ENCODE peak calls at places on chromosomes 1 and 21, in nine cellular contexts. A is stomach; C is upper lobe of right lung; M is CD8-positive, alpha-beta T cell; N is MG63; O is GM06990; T is CD8-positive, alpha-beta memory T cell; K is tibial artery; F is psoas muscle. R is an unnamed sample. For H3K27me3, the result is how much of the 10 kb centered on the place peaks cover.

GRCh38 chr1:232880354-232880753 is 70.1 kb upstream of the NTPCR start:
- DNase-seq in A (peak), C (no peak), M (no peak), N (peak), O (no peak), T (no peak), K (no peak), F (no peak), R (peak)

GRCh38 chr21:27371688-27372331 is 404.9 kb upstream of the ADAMTS5 start:
- DNase-seq in A (no peak), C (no peak), M (no peak), N (no peak), O (no peak), T (no peak), K (no peak), F (no peak), R (peak)

GRCh38 chr1:152347116-152347728 is 12.6 kb downstream of the FLG2 start:
- DNase-seq in A (no peak), C (no peak), M (no peak), N (peak), O (peak), T (peak), K (no peak), F (no peak), R (peak)

GRCh38 chr1:28139033-28139712 is 37.3 kb downstream of the PTAFR start:
- DNase-seq in A (no peak), C (no peak), M (no peak), N (peak), O (no peak), T (no peak), K (no peak), F (no peak), R (no peak)

GRCh38 chr1:105100102-105100501 is 1350.4 kb downstream of the AMY1C start:
- DNase-seq in A (no peak), C (no peak), M (no peak), N (no peak), O (no peak), T (no peak), K (no peak), F (no peak), R (no peak)

GRCh38 chr1:230170610-230171009 is 103.6 kb downstream of the GALNT2 start:
- DNase-seq in A (no peak), C (no peak), M (peak), N (no peak), O (no peak), T (no peak), K (no peak), F (no peak), R (no peak)

GRCh38 chr1:213985181-213986019 is 2.4 kb upstream of the PROX1 start:
- DNase-seq in A (no peak), C (no peak), M (no peak), N (no peak), O (no peak), T (no peak), K (no peak), F (no peak), R (no peak)

GRCh38 chr1:216144661-216145450 is 278.4 kb downstream of the USH2A start:
- DNase-seq in A (no peak), C (no peak), M (no peak), N (no peak), O (no peak), T (no peak), K (no peak), F (no peak), R (no peak)

GRCh38 chr1:79293611-79294010 is 287.1 kb upstream of the ADGRL4 start:
- DNase-seq in A (no peak), C (no peak), M (no peak), N (no peak), O (no peak), T (no peak), K (no peak), F (no peak), R (no peak)

GRCh38 chr1:30885580-30886513 is 22.7 kb downstream of the SDC3 start:
- DNase-seq in A (no peak), C (no peak), M (no peak), N (no peak), O (no peak), T (no peak), K (no peak), F (no peak), R (no peak)

GRCh38 chr1:106746448-106747085 is 309.9 kb upstream of the PRMT6 start:
- DNase-seq in A (no peak), C (no peak), M (no peak), N (no peak), O (no peak), T (no peak), K (no peak), F (no peak), R (no peak)

GRCh38 chr1:37449936-37450335 is 24.4 kb upstream of the ZC3H12A start:
- DNase-seq in A (no peak), C (no peak), M (no peak), N (no peak), O (no peak), T (peak), K (no peak), F (no peak), R (no peak)

GRCh38 chr21:26732442-26733221 is 112.6 kb downstream of the ADAMTS1 start:
- DNase-seq in A (peak), C (peak), M (no peak), N (no peak), O (no peak), T (no peak), K (no peak), F (peak), R (peak)

GRCh38 chr1:212285685-212286436 is 651 bp downstream of the PPP2R5A start:
- DNase-seq in A (peak), C (peak), M (peak), N (peak), O (peak), T (peak), K (peak), F (peak), R (peak)

DNA sequence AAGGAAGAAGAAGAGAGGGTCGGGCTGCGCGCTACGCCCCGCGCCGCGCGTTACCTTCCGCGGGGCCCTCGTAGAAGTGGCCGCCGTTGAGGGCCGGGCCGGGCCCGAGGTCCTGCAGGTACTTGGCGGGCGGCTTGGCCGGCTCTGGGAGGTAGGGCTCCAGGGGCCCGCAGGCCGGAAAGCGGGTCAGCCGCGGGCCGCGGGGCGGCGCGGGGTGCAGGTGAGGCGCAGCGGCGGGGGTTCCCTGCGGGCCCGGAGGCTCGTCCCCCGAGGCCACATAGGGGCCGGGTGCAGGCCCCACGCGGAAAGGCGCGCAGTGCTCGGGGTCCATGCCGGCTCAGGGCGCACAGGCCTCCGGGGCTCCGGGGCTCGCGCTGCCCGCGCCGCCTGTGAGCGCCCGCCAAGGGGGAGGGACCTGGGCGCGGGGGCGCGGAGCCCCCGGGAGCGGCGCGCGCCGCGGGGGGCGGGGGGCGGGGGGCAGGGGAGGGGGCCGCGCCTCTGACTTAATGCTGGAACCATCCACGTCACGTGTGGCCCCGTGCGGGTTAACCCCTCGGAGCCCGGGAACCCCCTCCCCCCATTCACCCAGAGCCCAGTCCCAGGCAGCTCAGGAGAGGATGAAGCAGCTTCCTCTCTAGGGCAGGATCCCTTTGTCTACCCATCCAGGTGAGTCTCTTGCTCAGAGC is at the start of gene ALX3:
- DNase-seq in A (no peak), C (no peak), M (no peak), N (peak), O (no peak), T (no peak), K (no peak), F (no peak), R (no peak)
- H3K27me3 ChIP-seq in A (half or more), C (half or more), M (under half), N (under half), O (under half), T (under half), K (under half), F (under half), R (half or more)

GRCh38 chr1:235650341-235651169 is 971 bp upstream of the GNG4 start:
- DNase-seq in A (no peak), C (no peak), M (no peak), N (no peak), O (no peak), T (no peak), K (no peak), F (no peak), R (no peak)
- H3K27me3 ChIP-seq in A (half or more), C (half or more), M (under half), N (under half), O (under half), T (under half), K (under half), F (under half), R (under half)

DNA sequence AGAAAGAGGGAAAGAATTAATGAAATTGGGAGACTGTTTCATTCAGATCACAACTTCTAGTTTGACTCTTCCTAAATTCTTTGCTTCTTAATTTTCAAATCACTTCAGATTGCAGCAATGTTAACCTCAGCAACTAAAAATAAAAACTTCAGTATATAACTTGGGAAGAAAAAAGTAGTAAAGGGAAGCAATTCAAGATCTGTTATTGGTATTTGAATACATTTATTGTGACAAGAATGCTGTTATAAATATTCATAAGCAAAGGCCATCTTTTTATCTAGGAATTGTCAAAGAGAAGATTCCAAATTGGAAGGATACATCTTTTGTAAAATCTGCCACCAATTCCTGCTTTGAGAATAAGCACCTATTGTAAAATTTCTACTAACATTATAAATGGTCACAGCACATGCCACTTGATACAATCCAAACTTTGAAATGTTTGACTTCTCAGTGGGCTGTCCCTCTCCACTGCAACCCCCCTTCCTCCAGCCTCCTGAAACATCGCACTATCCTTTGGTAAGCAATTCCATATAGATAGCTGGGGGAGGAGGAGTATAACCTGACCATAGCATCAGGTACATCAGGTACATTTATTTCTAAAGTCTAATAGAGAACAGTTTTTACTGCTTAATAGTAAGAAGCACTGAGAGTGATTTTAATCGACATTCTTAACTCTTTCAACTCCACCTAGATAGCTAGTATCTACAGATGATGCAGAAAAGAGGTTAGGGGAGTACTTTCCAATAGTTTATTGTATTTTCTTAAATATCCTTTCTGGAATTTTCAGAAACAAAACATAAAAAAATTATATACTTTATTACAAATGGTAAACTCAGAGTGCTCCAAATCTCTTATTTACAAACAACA is 3.0 kb downstream of the JUN start:
- DNase-seq in A (peak), C (no peak), M (no peak), N (no peak), O (no peak), T (peak), K (no peak), F (no peak), R (no peak)
- H3K27me3 ChIP-seq in A (under half), C (under half), M (under half), N (under half), O (under half), T (under half), K (under half), F (under half), R (under half)

DNA sequence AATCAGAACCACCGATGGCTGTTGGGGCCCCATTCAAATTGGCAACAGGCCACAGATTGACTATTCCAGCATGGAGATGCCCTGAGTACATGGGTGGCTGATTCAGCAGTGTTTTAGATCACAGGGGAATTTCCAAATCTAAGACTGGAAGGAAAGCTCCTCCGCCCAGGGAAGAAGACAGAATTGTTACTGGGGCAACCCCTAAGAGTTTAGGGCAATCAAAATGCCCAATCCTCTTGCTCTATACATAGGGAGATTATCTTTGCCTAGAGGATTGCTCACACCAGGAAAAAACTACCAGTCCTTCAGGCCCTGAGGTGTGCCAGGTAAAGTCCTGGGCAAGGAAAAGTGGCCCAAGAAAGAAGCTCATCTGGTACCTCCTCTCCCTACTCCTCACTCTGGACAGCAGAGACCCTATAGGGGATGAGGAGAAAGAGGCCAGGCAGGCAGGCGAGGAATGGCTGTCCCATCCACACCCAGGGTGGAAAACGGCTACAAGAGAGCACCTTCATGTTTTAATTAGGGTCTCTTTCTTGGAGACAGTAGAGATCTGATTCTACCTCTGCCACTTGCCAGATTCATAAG is 5.8 kb downstream of the S100A8 start:
- DNase-seq in A (no peak), C (no peak), M (peak), N (no peak), O (no peak), T (no peak), K (peak), F (no peak), R (no peak)
- H3K27me3 ChIP-seq in A (under half), C (under half), M (under half), N (under half), O (under half), T (under half), K (under half), F (under half), R (under half)

DNA sequence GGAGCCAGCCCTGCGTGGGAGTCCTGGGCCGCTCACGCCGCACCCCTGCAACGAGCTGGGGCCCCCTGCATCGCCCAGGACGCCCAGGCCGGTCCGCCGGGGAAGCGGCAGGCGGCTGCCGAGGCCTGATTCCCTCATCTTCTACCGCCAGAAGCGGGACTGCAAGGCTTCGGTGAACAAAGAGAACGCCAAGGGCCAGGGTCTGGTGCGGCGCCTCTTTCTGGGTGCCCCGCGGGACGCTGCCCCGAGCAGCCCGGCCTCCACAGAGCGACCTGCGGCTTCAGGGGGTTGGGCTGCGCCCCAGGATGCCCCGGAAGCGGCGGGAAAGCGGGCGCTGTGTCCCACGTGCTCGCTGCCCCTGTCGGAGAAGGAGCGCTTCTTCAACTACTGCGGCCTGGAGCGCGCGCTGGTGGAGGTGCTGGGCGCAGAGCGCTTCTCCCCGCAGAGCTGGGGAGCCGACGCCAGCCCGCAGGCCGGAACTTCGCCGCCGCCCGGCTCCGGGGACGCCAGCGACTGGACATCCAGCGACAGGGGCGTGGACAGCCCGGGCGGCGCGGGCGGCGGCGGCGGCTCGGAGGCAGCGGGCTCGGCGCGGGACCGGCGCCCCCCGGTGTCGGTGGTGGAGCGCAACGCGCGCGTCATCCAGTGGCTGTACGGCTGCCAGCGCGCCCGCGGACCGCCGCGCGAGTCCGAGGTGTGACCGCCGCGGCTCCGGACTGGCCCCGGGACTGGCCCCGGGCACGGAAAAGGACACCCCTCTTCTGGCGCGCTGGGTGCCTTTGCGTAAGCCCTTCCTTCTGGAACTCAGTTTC is 2.7 kb downstream of the FAM110D start:
- DNase-seq in A (peak), C (peak), M (no peak), N (peak), O (no peak), T (peak), K (peak), F (peak), R (no peak)
- H3K27me3 ChIP-seq in A (half or more), C (under half), M (under half), N (under half), O (under half), T (under half), K (under half), F (under half), R (under half)

GRCh38 chr1:156420209-156421061 is 51.4 kb downstream of the RHBG start:
- DNase-seq in A (no peak), C (no peak), M (peak), N (no peak), O (peak), T (peak), K (no peak), F (no peak), R (no peak)
- H3K27me3 ChIP-seq in A (half or more), C (half or more), M (under half), N (half or more), O (under half), T (under half), K (under half), F (under half), R (half or more)

GRCh38 chr1:78223417-78224215 is 177.8 kb downstream of the GIPC2 start:
- DNase-seq in A (no peak), C (no peak), M (no peak), N (peak), O (no peak), T (no peak), K (no peak), F (no peak), R (no peak)
- H3K27me3 ChIP-seq in A (under half), C (under half), M (under half), N (under half), O (under half), T (under half), K (under half), F (under half), R (under half)

DNA sequence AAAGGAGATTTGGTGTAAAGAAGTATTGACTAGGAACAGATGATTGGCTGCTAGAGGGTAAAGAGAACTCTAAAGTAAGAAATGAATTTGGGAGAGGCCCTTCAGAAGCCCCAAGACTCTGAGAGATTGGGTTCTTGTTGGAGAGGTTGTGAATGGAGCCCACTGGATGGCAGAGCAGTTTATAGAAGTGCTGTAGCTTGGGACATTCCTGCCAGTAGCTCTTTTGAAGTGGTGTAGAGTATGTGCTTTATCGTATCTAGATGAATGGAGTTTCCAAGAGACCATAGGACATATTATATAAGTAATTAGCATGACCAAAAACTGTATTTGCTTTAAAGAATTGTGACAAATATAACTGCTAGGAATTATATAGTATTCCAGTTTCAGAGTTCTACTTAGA is 21.3 kb downstream of the USP25 start:
- DNase-seq in A (no peak), C (no peak), M (no peak), N (no peak), O (no peak), T (no peak), K (no peak), F (no peak), R (no peak)
- H3K27me3 ChIP-seq in A (under half), C (under half), M (under half), N (under half), O (under half), T (under half), K (under half), F (under half), R (under half)

DNA sequence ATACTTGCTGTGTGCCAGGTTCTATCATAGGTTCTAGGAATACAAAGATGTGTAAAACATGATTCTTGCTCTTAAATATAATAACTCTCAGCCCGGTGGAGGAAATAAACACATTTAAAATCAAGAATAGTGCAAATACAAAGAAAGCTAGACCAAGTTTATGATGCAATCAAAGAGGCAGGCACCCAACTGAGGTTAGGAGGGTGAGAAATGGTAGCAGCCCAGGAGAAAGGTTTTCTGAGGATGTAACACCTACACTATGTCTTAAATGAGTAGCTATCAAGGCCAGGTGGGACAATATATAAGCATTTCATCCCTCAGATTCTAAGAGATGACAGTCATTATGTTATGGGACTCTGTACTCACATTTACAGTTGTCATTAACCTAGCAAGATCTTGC is 9.7 kb upstream of the PIGC start:
- DNase-seq in A (no peak), C (no peak), M (no peak), N (no peak), O (no peak), T (no peak), K (no peak), F (no peak), R (no peak)
- H3K27me3 ChIP-seq in A (under half), C (under half), M (under half), N (under half), O (under half), T (under half), K (under half), F (under half), R (under half)

R was measured in brain microvascular endothelial cell.